ENCODE peak calls at places on chromosome 1, in six cellular contexts. One of them, this sample, is unnamed.

GRCh38 chr1:164769504-164770148 is 210.6 kb downstream of the PBX1 start:
- DNase-seq in NCI-H2171 treated with DMSO at 0.1 percent for 48 hours: no peak
- DNase-seq in stimulated activated CD8-positive, alpha-beta memory T cell treated with anti-CD3 and anti-CD28 coated beads, Interleukin-15, amount 100 ng/mL, for 1 hour: no peak
- DNase-seq in T-helper 1 cell: no peak
- DNase-seq in GDM1: no peak
- DNase-seq in NCI-H2029 treated with DMSO at 0.1 percent for 48 hours: no peak
- DNase-seq in this sample: no peak

GRCh38 chr1:206471993-206472392 is 1.7 kb downstream of the IKBKE start:
- DNase-seq in GDM1: no peak
- DNase-seq in NCI-H2029 treated with DMSO at 0.1 percent for 48 hours: no peak
- DNase-seq in T-helper 1 cell: no peak
- DNase-seq in NCI-H2171 treated with DMSO at 0.1 percent for 48 hours: no peak
- DNase-seq in stimulated activated CD8-positive, alpha-beta memory T cell treated with anti-CD3 and anti-CD28 coated beads, Interleukin-15, amount 100 ng/mL, for 1 hour: no peak
- DNase-seq in this sample: no peak

GRCh38 chr1:226203693-226204092 is 17.2 kb upstream of the ACBD3 start:
- DNase-seq in NCI-H2029 treated with DMSO at 0.1 percent for 48 hours: no peak
- DNase-seq in T-helper 1 cell: no peak
- DNase-seq in GDM1: no peak
- DNase-seq in stimulated activated CD8-positive, alpha-beta memory T cell treated with anti-CD3 and anti-CD28 coated beads, Interleukin-15, amount 100 ng/mL, for 1 hour: no peak
- DNase-seq in NCI-H2171 treated with DMSO at 0.1 percent for 48 hours: no peak
- DNase-seq in this sample: no peak

GRCh38 chr1:181175955-181176354 is 87.5 kb downstream of the IER5 start:
- DNase-seq in NCI-H2171 treated with DMSO at 0.1 percent for 48 hours: no peak
- DNase-seq in NCI-H2029 treated with DMSO at 0.1 percent for 48 hours: no peak
- DNase-seq in stimulated activated CD8-positive, alpha-beta memory T cell treated with anti-CD3 and anti-CD28 coated beads, Interleukin-15, amount 100 ng/mL, for 1 hour: no peak
- DNase-seq in T-helper 1 cell: no peak
- DNase-seq in GDM1: no peak
- DNase-seq in this sample: no peak

GRCh38 chr1:6461538-6462411 is 4.2 kb downstream of the TNFRSF25 start:
- DNase-seq in stimulated activated CD8-positive, alpha-beta memory T cell treated with anti-CD3 and anti-CD28 coated beads, Interleukin-15, amount 100 ng/mL, for 1 hour: no peak
- DNase-seq in GDM1: no peak
- DNase-seq in NCI-H2029 treated with DMSO at 0.1 percent for 48 hours: no peak
- DNase-seq in T-helper 1 cell: no peak
- DNase-seq in NCI-H2171 treated with DMSO at 0.1 percent for 48 hours: no peak
- DNase-seq in this sample: no peak

GRCh38 chr1:10189659-10190058 is 20.7 kb upstream of the KIF1B start:
- DNase-seq in NCI-H2171 treated with DMSO at 0.1 percent for 48 hours: no peak
- DNase-seq in T-helper 1 cell: no peak
- DNase-seq in stimulated activated CD8-positive, alpha-beta memory T cell treated with anti-CD3 and anti-CD28 coated beads, Interleukin-15, amount 100 ng/mL, for 1 hour: no peak
- DNase-seq in GDM1: no peak
- DNase-seq in NCI-H2029 treated with DMSO at 0.1 percent for 48 hours: no peak
- DNase-seq in this sample: no peak

GRCh38 chr1:92538413-92539061 is 51.8 kb upstream of the GFI1 start:
- DNase-seq in NCI-H2171 treated with DMSO at 0.1 percent for 48 hours: no peak
- DNase-seq in T-helper 1 cell: no peak
- DNase-seq in GDM1: no peak
- DNase-seq in stimulated activated CD8-positive, alpha-beta memory T cell treated with anti-CD3 and anti-CD28 coated beads, Interleukin-15, amount 100 ng/mL, for 1 hour: no peak
- DNase-seq in NCI-H2029 treated with DMSO at 0.1 percent for 48 hours: no peak
- DNase-seq in this sample: no peak

GRCh38 chr1:154589780-154590179 is 18.2 kb downstream of the ADAR start:
- DNase-seq in NCI-H2171 treated with DMSO at 0.1 percent for 48 hours: no peak
- DNase-seq in GDM1: no peak
- DNase-seq in NCI-H2029 treated with DMSO at 0.1 percent for 48 hours: no peak
- DNase-seq in stimulated activated CD8-positive, alpha-beta memory T cell treated with anti-CD3 and anti-CD28 coated beads, Interleukin-15, amount 100 ng/mL, for 1 hour: no peak
- DNase-seq in T-helper 1 cell: no peak
- DNase-seq in this sample: no peak

GRCh38 chr1:213982814-213983588 is 4.8 kb upstream of the PROX1 start:
- DNase-seq in NCI-H2029 treated with DMSO at 0.1 percent for 48 hours: peak
- DNase-seq in NCI-H2171 treated with DMSO at 0.1 percent for 48 hours: peak
- DNase-seq in stimulated activated CD8-positive, alpha-beta memory T cell treated with anti-CD3 and anti-CD28 coated beads, Interleukin-15, amount 100 ng/mL, for 1 hour: no peak
- DNase-seq in T-helper 1 cell: no peak
- DNase-seq in GDM1: no peak
- DNase-seq in this sample: peak

GRCh38 chr1:237179511-237179910 is 137.5 kb downstream of the RYR2 start:
- DNase-seq in NCI-H2029 treated with DMSO at 0.1 percent for 48 hours: no peak
- DNase-seq in GDM1: no peak
- DNase-seq in T-helper 1 cell: no peak
- DNase-seq in stimulated activated CD8-positive, alpha-beta memory T cell treated with anti-CD3 and anti-CD28 coated beads, Interleukin-15, amount 100 ng/mL, for 1 hour: no peak
- DNase-seq in NCI-H2171 treated with DMSO at 0.1 percent for 48 hours: no peak
- DNase-seq in this sample: no peak

GRCh38 chr1:219549215-219549614 is 63.7 kb downstream of the ZC3H11B start:
- DNase-seq in NCI-H2029 treated with DMSO at 0.1 percent for 48 hours: no peak
- DNase-seq in GDM1: no peak
- DNase-seq in T-helper 1 cell: no peak
- DNase-seq in NCI-H2171 treated with DMSO at 0.1 percent for 48 hours: no peak
- DNase-seq in stimulated activated CD8-positive, alpha-beta memory T cell treated with anti-CD3 and anti-CD28 coated beads, Interleukin-15, amount 100 ng/mL, for 1 hour: no peak
- DNase-seq in this sample: no peak